ENCODE peak calls at places on chromosomes 16 and 17, in six cellular contexts. B, F, P, U, W and G are unnamed samples.

GRCh38 chr16:10828851-10829331 is 10.3 kb upstream of the TVP23A start:
- DNase-seq in U (peak; percentile 96), F (peak; percentile 90), W (peak; percentile 98), B (peak; percentile 94), P (peak; percentile 99), G (peak; percentile 83)

GRCh38 chr16:31087481-31087880 is 1.3 kb downstream of the PRSS53 start:
- DNase-seq in W (no peak), P (no peak), U (no peak), F (no peak), B (no peak), G (no peak)

GRCh38 chr17:5418858-5419355 is 555 bp downstream of the NUP88 start:
- DNase-seq in F (no peak), B (no peak), U (no peak), P (peak; percentile 80), W (no peak), G (peak; percentile 45)

GRCh38 chr17:67460097-67460496 is 83.0 kb downstream of the PITPNC1 start:
- DNase-seq in W (no peak), B (no peak), P (no peak), F (no peak), U (no peak), G (no peak)

GRCh38 chr17:10210151-10210574 is 11.8 kb upstream of the GAS7 start:
- DNase-seq in W (no peak), B (no peak), P (no peak), F (peak; percentile 42), U (no peak), G (peak; percentile 42)

GRCh38 chr16:50567651-50568050 is 19.5 kb downstream of the NKD1 start:
- DNase-seq in W (no peak), P (no peak), B (no peak), U (no peak), F (no peak), G (no peak)

GRCh38 chr16:85850344-85850880 is 48.5 kb upstream of the IRF8 start:
- DNase-seq in F (no peak), P (no peak), B (no peak), U (no peak), W (peak; percentile 5), G (no peak)

GRCh38 chr17:44794699-44795413 is 35.2 kb downstream of the GJC1 start:
- DNase-seq in W (peak; percentile 55), F (no peak), B (no peak), U (no peak), P (no peak), G (peak; percentile 94)

GRCh38 chr16:28865289-28865688 is 1.6 kb downstream of the SH2B1 start:
- DNase-seq in B (no peak), W (no peak), P (no peak), U (no peak), F (no peak), G (no peak)

GRCh38 chr17:10372906-10373305 is at the start of gene MYH13:
- DNase-seq in F (no peak), P (no peak), U (no peak), B (no peak), W (no peak), G (no peak)

GRCh38 chr17:15342460-15342859 is 1.1 kb upstream of the TEKT3 start:
- DNase-seq in B (no peak), P (no peak), W (no peak), F (no peak), U (no peak), G (peak; percentile 24)

GRCh38 chr16:30983898-30984610 is 953 bp upstream of the HSD3B7 start:
- DNase-seq in F (no peak), P (no peak), U (no peak), B (no peak), W (no peak), G (no peak)

GRCh38 chr17:58136669-58137279 is 11.4 kb upstream of the OR4D1 start:
- DNase-seq in B (no peak), W (no peak), F (no peak), U (no peak), P (peak; percentile 5), G (no peak)

GRCh38 chr17:32266389-32267269 is 997 bp downstream of the RHBDL3 start:
- DNase-seq in P (peak; percentile 5), B (no peak), F (no peak), W (no peak), U (peak; percentile 68), G (no peak)

GRCh38 chr17:37388266-37388665 is 12.5 kb downstream of the C17orf78 start:
- DNase-seq in P (no peak), W (no peak), F (no peak), U (no peak), B (no peak), G (peak; percentile 55)

GRCh38 chr17:949623-950338 is 29.8 kb downstream of the NXN start:
- DNase-seq in B (no peak), P (no peak), U (no peak), W (no peak), F (no peak), G (no peak)

GRCh38 chr16:68802190-68802589 is 41.1 kb upstream of the TANGO6 start:
- DNase-seq in P (no peak), B (no peak), U (no peak), W (no peak), F (no peak), G (peak; percentile 87)

GRCh38 chr17:78664476-78665384 is 87.5 kb upstream of the DNAH17 start:
- DNase-seq in U (peak; percentile 45), P (no peak), F (no peak), W (no peak), B (no peak), G (peak; percentile 51)

GRCh38 chr16:138049-138417 is 440 bp downstream of the NPRL3 start:
- DNase-seq in F (peak; percentile 23), P (peak; percentile 23), W (peak; percentile 28), B (no peak), U (peak; percentile 65), G (no peak)

GRCh38 chr16:81833751-81834150 is 54.7 kb downstream of the PLCG2 start:
- DNase-seq in B (no peak), P (no peak), U (no peak), W (no peak), F (no peak), G (no peak)

GRCh38 chr17:75749545-75750389 is 15.2 kb downstream of the GALK1 start:
- DNase-seq in F (peak; percentile 88), U (peak; percentile 97), W (peak; percentile 93), B (peak; percentile 91), P (peak; percentile 85), G (peak; percentile 60)

GRCh38 chr16:19192865-19193264 is 24.8 kb downstream of the SYT17 start:
- DNase-seq in F (no peak), W (no peak), P (no peak), U (no peak), B (no peak), G (no peak)

GRCh38 chr17:44608732-44609435 is 47.4 kb upstream of the MEIOC start:
- DNase-seq in B (no peak), F (no peak), W (no peak), P (no peak), U (no peak), G (no peak)

GRCh38 chr17:75785016-75785769 is 587 bp downstream of the UNK start:
- DNase-seq in P (peak; percentile 87), F (peak; percentile 88), W (peak; percentile 93), B (peak; percentile 92), U (peak; percentile 95), G (peak; percentile 89)

DNA sequence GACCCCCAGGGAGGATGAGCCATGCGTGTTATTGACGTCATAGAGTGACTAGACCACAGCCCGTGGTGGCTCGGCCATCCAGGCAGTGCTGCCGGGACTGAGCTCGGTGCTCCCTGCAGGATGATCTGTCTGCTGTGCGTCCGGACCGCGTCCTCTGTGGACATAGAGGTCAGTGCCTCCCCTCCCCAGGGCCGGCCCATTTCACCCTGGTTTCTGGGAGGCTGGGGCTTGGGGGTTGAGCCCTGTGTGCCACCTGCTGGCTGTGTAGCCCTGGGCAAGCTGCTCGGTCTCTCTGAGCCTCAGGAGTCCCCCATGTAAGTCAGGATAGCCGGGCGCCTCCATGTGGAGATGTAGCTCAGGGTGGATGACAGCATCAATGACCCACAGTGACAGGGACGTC is 8.3 kb downstream of the TSC2 start:
- DNase-seq in P (no peak), B (no peak), F (no peak), W (no peak), U (no peak), G (peak; percentile 35)
- TF ChIP-seq CTCF in P (no peak), B (no peak), F (peak; percentile 28), W (no peak), U (no peak), G (peak; percentile 6)

GRCh38 chr16:89199241-89200123 is 855 bp downstream of the SLC22A31 start:
- DNase-seq in F (no peak), U (no peak), P (no peak), B (no peak), W (peak; percentile 17), G (no peak)
- H3K4me3 ChIP-seq in F (no peak overlapping the region), U (no peak overlapping the region), P (no peak overlapping the region), B (no peak overlapping the region), W (no peak overlapping the region), G (no peak overlapping the region)

DNA sequence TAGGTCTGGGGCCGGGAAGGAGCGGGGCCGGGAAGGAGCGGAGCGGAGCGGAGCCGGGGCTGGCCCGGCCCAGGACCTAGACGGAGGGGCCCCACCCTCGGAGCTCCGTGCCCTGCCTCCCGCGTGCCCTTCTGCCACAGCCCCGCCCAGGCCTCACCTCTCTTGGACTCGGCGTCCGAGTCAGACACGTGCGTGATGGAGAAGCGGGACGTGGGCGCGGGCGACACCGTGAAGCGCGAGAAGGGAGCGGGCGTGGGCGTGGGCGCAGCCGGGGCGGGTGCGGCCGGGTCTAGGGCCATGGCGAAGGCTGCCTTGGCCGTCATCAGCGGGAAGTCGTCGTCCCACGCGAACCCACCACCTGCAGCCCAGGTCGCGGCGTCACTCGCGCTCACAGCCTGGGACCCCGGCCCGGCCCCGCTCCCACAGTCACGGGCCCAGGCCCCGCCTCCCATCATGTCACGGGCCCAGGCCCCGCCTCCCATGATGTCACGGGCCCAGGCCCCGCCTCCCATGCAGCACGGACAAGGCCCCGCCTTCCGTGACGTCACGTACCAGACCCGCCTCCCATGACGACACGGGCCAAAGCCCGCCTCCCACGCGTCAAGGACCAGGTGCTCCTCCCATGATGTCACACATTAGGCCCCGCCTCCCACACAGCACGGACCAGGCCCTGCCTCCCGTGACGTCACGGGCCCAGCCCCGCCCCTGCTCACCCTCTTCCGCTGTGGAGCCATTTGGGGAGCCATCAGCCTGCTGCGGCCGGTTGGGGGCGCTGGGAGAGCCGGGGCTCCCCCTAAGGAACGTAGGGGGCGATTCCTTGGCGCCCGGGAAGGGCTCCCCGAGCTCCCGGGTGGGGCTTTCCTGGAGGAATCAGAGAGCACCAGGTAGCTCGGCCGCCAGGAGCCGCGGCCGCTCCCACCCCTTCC is 45.8 kb upstream of the PVALEF start:
- DNase-seq in B (peak; percentile 89), W (peak; percentile 71), P (peak; percentile 74), F (peak; percentile 50), U (no peak), G (peak; percentile 96)
- TF ChIP-seq CTCF in B (no peak), W (no peak), P (no peak), F (no peak), U (no peak), G (no peak)

DNA sequence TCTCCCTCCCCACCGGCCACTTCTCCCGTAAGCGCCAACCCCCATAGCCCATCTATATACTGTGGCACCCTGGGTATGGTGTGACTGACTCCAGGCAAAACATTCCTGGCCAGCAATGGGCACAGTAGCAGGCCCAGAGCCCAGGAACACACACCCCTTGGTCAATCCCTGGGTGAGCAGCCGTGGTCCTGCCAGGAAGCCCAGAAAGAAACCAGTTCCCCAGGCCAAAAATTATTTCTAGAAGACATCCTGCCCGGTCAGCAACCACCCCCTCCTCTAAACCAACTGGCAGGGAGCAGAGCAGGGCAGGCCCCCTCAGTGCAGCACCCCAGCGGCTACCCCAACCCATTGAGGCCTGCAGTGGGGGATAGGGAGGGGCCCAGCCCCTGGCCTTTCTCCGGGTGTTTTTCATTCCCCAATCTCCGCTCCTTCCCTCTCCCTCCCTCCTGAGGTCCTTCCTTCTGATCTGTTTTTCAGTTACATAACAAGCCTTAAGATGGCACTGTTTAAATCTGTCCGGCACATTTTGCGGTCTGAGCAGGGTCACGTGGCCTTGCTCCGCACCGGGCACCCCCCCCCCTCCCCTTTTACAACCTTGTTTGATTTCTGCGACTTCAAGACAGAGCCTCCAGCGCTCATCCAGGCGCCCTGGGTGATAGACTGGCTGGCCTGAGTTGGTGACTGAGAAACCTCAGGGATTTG is 2.0 kb downstream of the NPTX1 start:
- DNase-seq in W (no peak), F (no peak), B (no peak), U (no peak), P (no peak), G (peak; percentile 41)
- H3K4me3 ChIP-seq in W (no peak overlapping the region), F (no peak overlapping the region), B (peak overlapping the region; percentile 33), U (no peak overlapping the region), P (no peak overlapping the region), G (no peak overlapping the region)